ENCODE peak calls at places on chromosomes 2 and 18, in five cellular contexts. E is naive thymus-derived CD8-positive, alpha-beta T cell; B is RWPE1; W is left ventricle myocardium superior; Y is stimulated activated CD4-positive, alpha-beta T cell treated with anti-CD3 and anti-CD28 coated beads, Interleukin-4, amount 100 ng/mL, for 4 hours. P is an unnamed sample.

GRCh38 chr2:28521663-28522062 is 25.8 kb downstream of the PLB1 start:
- DNase-seq in Y (no peak), E (no peak), W (no peak), B (no peak), P (no peak)

GRCh38 chr18:23710068-23710527 is 20.8 kb downstream of the LAMA3 start:
- DNase-seq in E (no peak), Y (no peak), W (no peak), B (no peak), P (no peak)

GRCh38 chr2:229713371-229714079 is 830 bp downstream of the DNER start:
- DNase-seq in Y (no peak), E (no peak), B (peak), W (peak), P (no peak)

GRCh38 chr2:20015482-20016083 is 3.1 kb upstream of the MATN3 start:
- DNase-seq in W (no peak), Y (no peak), B (peak), E (no peak), P (peak)

GRCh38 chr2:24208490-24208889 is 33.6 kb downstream of the FAM228A start:
- DNase-seq in B (no peak), Y (no peak), E (no peak), W (no peak), P (no peak)

GRCh38 chr2:137117385-137117784 is 352.0 kb downstream of the THSD7B start:
- DNase-seq in E (no peak), Y (no peak), W (no peak), B (peak), P (peak)

GRCh38 chr2:86621290-86621943 is 2.2 kb downstream of the RNF103 start:
- DNase-seq in B (no peak), Y (no peak), W (no peak), E (no peak), P (no peak)

GRCh38 chr2:238130696-238131628 is 7.5 kb upstream of the KLHL30 start:
- DNase-seq in W (peak), E (no peak), Y (no peak), B (no peak), P (no peak)

GRCh38 chr2:69296421-69296820 is 90.6 kb downstream of the GFPT1 start:
- DNase-seq in E (no peak), Y (no peak), B (no peak), W (no peak), P (no peak)

GRCh38 chr18:57846258-57846657 is 43.1 kb upstream of the ATP8B1 start:
- DNase-seq in Y (no peak), E (no peak), W (no peak), B (peak), P (peak)

GRCh38 chr2:222594679-222595078 is 61.2 kb downstream of the FARSB start:
- DNase-seq in W (no peak), Y (no peak), E (no peak), B (peak), P (peak)

GRCh38 chr18:13028869-13029268 is 37.7 kb downstream of the CEP192 start:
- DNase-seq in W (no peak), E (no peak), Y (no peak), B (no peak), P (no peak)

GRCh38 chr2:157107877-157108276 is 149.6 kb upstream of the GALNT5 start:
- DNase-seq in Y (no peak), W (no peak), B (peak), E (no peak), P (no peak)

GRCh38 chr2:178871536-178871935 is 64.3 kb upstream of the TTN start:
- DNase-seq in Y (no peak), B (no peak), E (no peak), W (no peak), P (no peak)

GRCh38 chr2:196113061-196113974 is 44.7 kb upstream of the DNAH7 start:
- DNase-seq in W (no peak), Y (no peak), E (no peak), B (no peak), P (peak)

GRCh38 chr2:227846831-227847230 is 24.6 kb upstream of the DAW1 start:
- DNase-seq in Y (no peak), W (no peak), E (no peak), B (no peak), P (no peak)

GRCh38 chr2:183019718-183020442 is 18.4 kb downstream of the NCKAP1 start:
- DNase-seq in Y (no peak), B (peak), W (no peak), E (no peak), P (no peak)

GRCh38 chr18:837922-838321 is 25.9 kb upstream of the YES1 start:
- DNase-seq in W (no peak), E (no peak), Y (no peak), B (no peak), P (no peak)

GRCh38 chr2:179532890-179533289 is 268.3 kb upstream of the SESTD1 start:
- DNase-seq in B (no peak), E (no peak), W (no peak), Y (no peak), P (no peak)

GRCh38 chr2:152611458-152612231 is 105.6 kb downstream of the PRPF40A start:
- DNase-seq in Y (no peak), B (no peak), E (no peak), W (peak), P (no peak)

P was measured in hepatic stellate cell.